ENCODE peak calls at places on chromosome 16, in six cellular contexts. Z is astrocyte of the spinal cord; Q is CD4-positive, alpha-beta T cell; W is left ventricle myocardium inferior; P is AG10803; E is A549. K is an unnamed sample.

GRCh38 chr16:57479422-57480126 is 6.7 kb downstream of the DOK4 start:
- DNase-seq in Z (peak), Q (no peak), W (peak), P (peak), E (no peak), K (no peak)

GRCh38 chr16:26078971-26079370 is 387.2 kb downstream of the HS3ST4 start:
- DNase-seq in Z (no peak), Q (no peak), W (no peak), P (no peak), E (no peak), K (no peak)

GRCh38 chr16:49833796-49834195 is 22.1 kb downstream of the ZNF423 start:
- DNase-seq in Z (no peak), Q (no peak), W (peak), P (no peak), E (no peak), K (no peak)

GRCh38 chr16:25374556-25374955 is 116.9 kb upstream of the ZKSCAN2 start:
- DNase-seq in Z (no peak), Q (no peak), W (no peak), P (no peak), E (no peak), K (no peak)

GRCh38 chr16:85334718-85335583 is 222.7 kb upstream of the CIBAR2 start:
- DNase-seq in Z (no peak), Q (no peak), W (no peak), P (no peak), E (no peak), K (no peak)

GRCh38 chr16:82671743-82672142 is 45.0 kb downstream of the CDH13 start:
- DNase-seq in Z (no peak), Q (peak), W (no peak), P (no peak), E (no peak), K (no peak)

GRCh38 chr16:84416407-84417321 is 48.3 kb downstream of the ATP2C2 start:
- DNase-seq in Z (no peak), Q (no peak), W (no peak), P (no peak), E (no peak), K (no peak)

GRCh38 chr16:85079785-85080602 is 32.3 kb downstream of the CIBAR2 start:
- DNase-seq in Z (no peak), Q (no peak), W (no peak), P (no peak), E (no peak), K (no peak)

GRCh38 chr16:6643083-6643686 is 689.5 kb upstream of the RBFOX1 start:
- DNase-seq in Z (peak), Q (peak), W (no peak), P (peak), E (peak), K (peak)

GRCh38 chr16:29198731-29199521 is 207.6 kb downstream of the NPIPB11 start:
- DNase-seq in Z (no peak), Q (no peak), W (no peak), P (no peak), E (no peak), K (no peak)

GRCh38 chr16:67514382-67514828 is 14.2 kb upstream of the RIPOR1 start:
- DNase-seq in Z (peak), Q (peak), W (peak), P (peak), E (peak), K (peak)

GRCh38 chr16:66271074-66272060 is 95.1 kb upstream of the CDH5 start:
- DNase-seq in Z (no peak), Q (no peak), W (no peak), P (peak), E (no peak), K (no peak)

GRCh38 chr16:81552743-81553079 is 108.1 kb downstream of the CMIP start:
- DNase-seq in Z (no peak), Q (no peak), W (no peak), P (no peak), E (no peak), K (no peak)

GRCh38 chr16:2983706-2984136 is 3.5 kb upstream of the PKMYT1 start:
- DNase-seq in Z (peak), Q (peak), W (peak), P (peak), E (peak), K (peak)

GRCh38 chr16:85431431-85432124 is 181.5 kb upstream of the GSE1 start:
- DNase-seq in Z (no peak), Q (no peak), W (no peak), P (no peak), E (no peak), K (no peak)

GRCh38 chr16:50950955-50951354 is 200.1 kb downstream of the SALL1 start:
- DNase-seq in Z (no peak), Q (no peak), W (no peak), P (no peak), E (no peak), K (no peak)

GRCh38 chr16:74775255-74775654 is 635 bp upstream of the FA2H start:
- DNase-seq in Z (no peak), Q (no peak), W (no peak), P (no peak), E (no peak), K (no peak)

GRCh38 chr16:86355538-86355937 is 154.8 kb upstream of the FOXF1 start:
- DNase-seq in Z (peak), Q (no peak), W (no peak), P (peak), E (no peak), K (no peak)

GRCh38 chr16:4021070-4021779 is 95.0 kb downstream of the ADCY9 start:
- DNase-seq in Z (no peak), Q (no peak), W (no peak), P (no peak), E (no peak), K (no peak)

GRCh38 chr16:50640391-50640790 is 40.7 kb downstream of the SNX20 start:
- DNase-seq in Z (no peak), Q (no peak), W (no peak), P (peak), E (no peak), K (no peak)

GRCh38 chr16:84375773-84376172 is 7.4 kb downstream of the ATP2C2 start:
- DNase-seq in Z (no peak), Q (no peak), W (no peak), P (no peak), E (no peak), K (no peak)

DNA sequence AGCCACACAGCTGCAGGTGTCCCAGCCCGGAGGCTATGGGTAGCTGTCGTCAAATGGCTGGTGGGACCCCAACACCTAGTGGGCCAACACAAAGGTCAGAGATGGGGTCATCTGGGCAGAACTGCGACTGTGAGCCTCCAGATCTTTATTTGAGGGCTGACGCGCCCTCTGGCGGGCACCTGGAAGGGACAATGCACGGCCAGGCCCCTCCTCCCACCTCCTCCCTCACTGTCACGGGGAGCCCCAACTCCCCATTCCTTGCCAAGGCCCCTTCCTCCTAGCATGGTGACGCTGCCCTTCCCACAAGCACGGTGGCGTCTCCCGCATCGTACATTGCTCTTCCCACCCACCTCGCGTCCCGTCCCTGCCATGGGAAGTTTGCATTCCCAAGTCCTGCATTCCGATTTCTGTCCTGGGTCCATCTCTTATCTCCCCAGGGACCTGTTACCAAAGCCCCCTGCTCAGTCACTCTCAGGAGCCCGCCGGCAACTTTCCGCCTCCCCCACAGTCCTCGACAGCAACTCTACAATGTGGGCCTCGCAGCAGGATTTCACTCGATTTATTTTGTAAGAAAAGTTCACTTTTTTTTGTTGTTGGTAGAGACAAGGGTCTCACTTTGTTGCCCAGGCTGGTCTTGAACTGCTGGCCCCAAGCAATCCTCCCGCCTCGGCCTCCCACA is 1.0 kb downstream of the TLE7 start:
- DNase-seq in Z (no peak), Q (no peak), W (no peak), P (no peak), E (no peak), K (no peak)
- TF ChIP-seq CTCF in Z (no peak), Q (no peak), W (no peak), P (no peak), E (no peak), K (no peak)

GRCh38 chr16:23410176-23410575 is 42.8 kb downstream of the COG7 start:
- DNase-seq in Z (peak), Q (no peak), W (no peak), P (peak), E (no peak), K (no peak)

GRCh38 chr16:23406546-23407240 is 46.3 kb downstream of the COG7 start:
- DNase-seq in Z (no peak), Q (no peak), W (no peak), P (peak), E (no peak), K (no peak)

GRCh38 chr16:23407436-23408125 is 45.4 kb downstream of the COG7 start:
- DNase-seq in Z (no peak), Q (no peak), W (no peak), P (no peak), E (no peak), K (no peak)

GRCh38 chr16:23403547-23403946 is 49.4 kb downstream of the COG7 start:
- DNase-seq in Z (no peak), Q (no peak), W (no peak), P (no peak), E (no peak), K (no peak)

GRCh38 chr16:23408242-23409201 is 44.5 kb downstream of the COG7 start:
- DNase-seq in Z (peak), Q (no peak), W (peak), P (peak), E (no peak), K (no peak)
- TF ChIP-seq CTCF in Z (no peak), Q (no peak), W (no peak), P (no peak), E (no peak), K (no peak)

GRCh38 chr16:8946544-8946943 is 17.2 kb downstream of the USP7 start:
- DNase-seq in Z (no peak), Q (no peak), W (no peak), P (no peak), E (no peak), K (no peak)
- TF ChIP-seq CTCF in Z (no peak), Q (no peak), W (no peak), P (no peak), E (no peak), K (no peak)

GRCh38 chr16:79768594-79768993 is 168.1 kb upstream of the MAF start:
- DNase-seq in Z (no peak), Q (no peak), W (no peak), P (no peak), E (no peak), K (no peak)

GRCh38 chr16:79764415-79765149 is 164.0 kb upstream of the MAF start:
- DNase-seq in Z (no peak), Q (no peak), W (no peak), P (no peak), E (no peak), K (no peak)

GRCh38 chr16:79770244-79771064 is 169.9 kb upstream of the MAF start:
- DNase-seq in Z (peak), Q (peak), W (peak), P (peak), E (peak), K (peak)

GRCh38 chr16:79769320-79770243 is 169.0 kb upstream of the MAF start:
- DNase-seq in Z (no peak), Q (no peak), W (no peak), P (peak), E (no peak), K (no peak)

GRCh38 chr16:79767597-79768280 is 167.2 kb upstream of the MAF start:
- DNase-seq in Z (peak), Q (no peak), W (no peak), P (peak), E (no peak), K (peak)
- TF ChIP-seq CTCF in Z (peak), Q (no peak), W (peak), P (peak), E (peak), K (peak)

GRCh38 chr16:56336711-56337110 is 88.6 kb downstream of the AMFR start:
- DNase-seq in Z (no peak), Q (no peak), W (no peak), P (no peak), E (no peak), K (no peak)

GRCh38 chr16:56338566-56339318 is 86.6 kb downstream of the AMFR start:
- DNase-seq in Z (no peak), Q (no peak), W (no peak), P (no peak), E (no peak), K (no peak)

GRCh38 chr16:56336071-56336688 is 89.2 kb downstream of the AMFR start:
- DNase-seq in Z (no peak), Q (no peak), W (peak), P (no peak), E (no peak), K (no peak)

GRCh38 chr16:56337131-56337857 is 88.1 kb downstream of the AMFR start:
- DNase-seq in Z (no peak), Q (no peak), W (no peak), P (no peak), E (no peak), K (no peak)

DNA sequence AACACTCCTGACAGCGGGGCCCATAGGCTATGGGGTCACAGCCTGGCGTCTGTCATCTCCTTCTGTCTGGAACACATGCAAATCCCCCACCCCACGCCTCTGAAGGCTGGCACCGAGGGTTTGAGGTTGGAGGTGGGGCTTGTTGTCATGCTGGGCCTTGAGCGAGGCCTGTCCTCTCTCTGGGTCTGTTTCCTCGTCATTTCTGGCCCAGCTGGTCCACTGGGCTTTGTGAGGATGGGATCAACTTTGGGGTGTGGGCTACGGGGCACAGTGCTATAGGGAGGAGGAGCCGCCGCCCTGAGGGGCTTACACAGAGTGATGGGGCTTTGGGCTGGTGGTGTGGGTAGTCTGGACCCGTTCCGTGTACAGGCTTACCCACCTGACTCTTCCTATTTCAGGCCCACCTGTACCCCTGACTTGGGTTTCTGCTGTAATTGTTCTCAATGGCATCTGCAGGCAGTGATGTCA is 87.5 kb downstream of the AMFR start:
- DNase-seq in Z (no peak), Q (no peak), W (no peak), P (no peak), E (no peak), K (no peak)
- TF ChIP-seq CTCF in Z (no peak), Q (no peak), W (no peak), P (no peak), E (no peak), K (no peak)

GRCh38 chr16:70647461-70648359 is 1.4 kb downstream of the IL34 start:
- DNase-seq in Z (no peak), Q (no peak), W (no peak), P (no peak), E (no peak), K (no peak)

GRCh38 chr16:70648606-70649005 is 2.2 kb downstream of the IL34 start:
- DNase-seq in Z (no peak), Q (no peak), W (no peak), P (no peak), E (no peak), K (no peak)

GRCh38 chr16:70646260-70647241 is at the start of gene IL34:
- DNase-seq in Z (no peak), Q (no peak), W (no peak), P (no peak), E (no peak), K (no peak)

GRCh38 chr16:70642633-70643032 is 3.7 kb upstream of the IL34 start:
- DNase-seq in Z (no peak), Q (no peak), W (no peak), P (no peak), E (no peak), K (no peak)

GRCh38 chr16:70644763-70645597 is 1.4 kb upstream of the IL34 start:
- DNase-seq in Z (no peak), Q (no peak), W (no peak), P (no peak), E (no peak), K (no peak)
- TF ChIP-seq CTCF in Z (no peak), Q (no peak), W (no peak), P (no peak), E (no peak), K (no peak)

GRCh38 chr16:87966685-87967185 is 15.5 kb downstream of the BANP start:
- DNase-seq in Z (no peak), Q (no peak), W (no peak), P (no peak), E (no peak), K (no peak)

GRCh38 chr16:87970206-87970605 is 19.0 kb downstream of the BANP start:
- DNase-seq in Z (peak), Q (no peak), W (no peak), P (peak), E (no peak), K (peak)

GRCh38 chr16:87965973-87966667 is 14.9 kb downstream of the BANP start:
- DNase-seq in Z (peak), Q (no peak), W (no peak), P (peak), E (no peak), K (peak)

GRCh38 chr16:87965417-87965816 is 14.2 kb downstream of the BANP start:
- DNase-seq in Z (no peak), Q (no peak), W (no peak), P (no peak), E (no peak), K (no peak)

GRCh38 chr16:87968541-87968940 is 17.3 kb downstream of the BANP start:
- DNase-seq in Z (peak), Q (no peak), W (no peak), P (peak), E (no peak), K (no peak)
- TF ChIP-seq CTCF in Z (no peak), Q (no peak), W (no peak), P (no peak), E (no peak), K (no peak)

GRCh38 chr16:72291531-72291981 is 119.6 kb upstream of the PMFBP1 start:
- DNase-seq in Z (peak), Q (no peak), W (no peak), P (peak), E (peak), K (peak)

GRCh38 chr16:72291121-72291520 is 119.2 kb upstream of the PMFBP1 start:
- DNase-seq in Z (no peak), Q (no peak), W (no peak), P (peak), E (peak), K (peak)

GRCh38 chr16:72299684-72300243 is 127.8 kb upstream of the PMFBP1 start:
- DNase-seq in Z (no peak), Q (no peak), W (no peak), P (no peak), E (no peak), K (no peak)

GRCh38 chr16:72298947-72299346 is 127.0 kb upstream of the PMFBP1 start:
- DNase-seq in Z (no peak), Q (no peak), W (no peak), P (no peak), E (no peak), K (no peak)

DNA sequence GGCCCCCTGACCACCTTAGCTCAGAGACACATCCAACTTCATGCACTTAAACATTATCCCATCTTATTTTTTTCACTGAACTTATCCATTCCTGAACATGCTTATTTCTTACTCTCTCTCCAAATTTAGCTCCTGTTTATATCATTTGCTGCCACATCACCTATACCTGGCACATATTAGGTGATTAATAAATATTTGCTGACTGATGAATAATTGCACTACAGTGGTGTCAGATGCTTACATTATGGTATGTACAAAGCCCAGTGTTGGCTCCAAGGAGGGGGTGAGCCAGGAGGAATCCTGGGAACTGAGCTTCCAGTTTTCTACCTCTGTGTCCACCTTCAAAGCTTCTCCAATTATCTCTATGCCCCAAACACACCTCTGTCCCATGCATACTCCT is 124.0 kb upstream of the PMFBP1 start:
- DNase-seq in Z (no peak), Q (no peak), W (no peak), P (no peak), E (no peak), K (no peak)
- TF ChIP-seq CTCF in Z (no peak), Q (no peak), W (no peak), P (no peak), E (no peak), K (no peak)

GRCh38 chr16:55624696-55625095 is 31.1 kb upstream of the SLC6A2 start:
- DNase-seq in Z (no peak), Q (no peak), W (no peak), P (no peak), E (no peak), K (no peak)

GRCh38 chr16:55621771-55622170 is 34.0 kb upstream of the SLC6A2 start:
- DNase-seq in Z (no peak), Q (no peak), W (no peak), P (no peak), E (no peak), K (no peak)

GRCh38 chr16:55622302-55622701 is 33.5 kb upstream of the SLC6A2 start:
- DNase-seq in Z (no peak), Q (no peak), W (no peak), P (no peak), E (no peak), K (no peak)

GRCh38 chr16:55622930-55623561 is 32.7 kb upstream of the SLC6A2 start:
- DNase-seq in Z (peak), Q (no peak), W (no peak), P (no peak), E (peak), K (no peak)

GRCh38 chr16:55623640-55624039 is 32.1 kb upstream of the SLC6A2 start:
- DNase-seq in Z (no peak), Q (no peak), W (no peak), P (no peak), E (no peak), K (no peak)
- TF ChIP-seq CTCF in Z (no peak), Q (no peak), W (no peak), P (no peak), E (no peak), K (no peak)

K was measured in astrocyte of the cerebellum.